ENCODE peak calls at places on chromosomes 7 and 10, in seven cellular contexts. W is osteocyte, B is mucosa of descending colon, M is endothelial cell, F is brain microvascular endothelial cell, Q is hepatocyte, I is thoracic aorta. A is an unnamed sample.

GRCh38 chr10:74223755-74224530 is 72.9 kb downstream of the ADK start:
- DNase-seq in W (no peak), B (no peak), M (no peak), F (peak), Q (no peak), I (no peak), A (peak)

GRCh38 chr10:77179015-77179695 is 458.5 kb downstream of the KCNMA1 start:
- DNase-seq in W (no peak), B (no peak), M (no peak), F (peak), Q (peak), I (peak), A (peak)

GRCh38 chr7:131100357-131101054 is 227.2 kb upstream of the MKLN1 start:
- DNase-seq in W (no peak), B (no peak), M (no peak), F (no peak), Q (no peak), I (no peak), A (no peak)

GRCh38 chr10:91689731-91690168 is 56.9 kb upstream of the PPP1R3C start:
- DNase-seq in W (no peak), B (no peak), M (no peak), F (no peak), Q (no peak), I (no peak), A (peak)

GRCh38 chr10:123913688-123914268 is 22.2 kb upstream of the CPXM2 start:
- DNase-seq in W (no peak), B (no peak), M (no peak), F (no peak), Q (no peak), I (no peak), A (no peak)

GRCh38 chr7:150313870-150314269 is 9.3 kb upstream of the LRRC61 start:
- DNase-seq in W (no peak), B (no peak), M (no peak), F (no peak), Q (no peak), I (no peak), A (no peak)

GRCh38 chr7:38299275-38299931 is 26.0 kb upstream of the TARP start:
- DNase-seq in W (no peak), B (no peak), M (no peak), F (no peak), Q (no peak), I (no peak), A (no peak)

GRCh38 chr7:35680403-35681013 is 14.4 kb downstream of the HERPUD2 start:
- DNase-seq in W (no peak), B (no peak), M (no peak), F (no peak), Q (no peak), I (no peak), A (no peak)

GRCh38 chr7:156820445-156821063 is 72.4 kb downstream of the LMBR1 start:
- DNase-seq in W (no peak), B (no peak), M (no peak), F (no peak), Q (no peak), I (no peak), A (no peak)

GRCh38 chr10:129744134-129744895 is 219.8 kb downstream of the EBF3 start:
- DNase-seq in W (peak), B (no peak), M (no peak), F (no peak), Q (no peak), I (no peak), A (no peak)

GRCh38 chr7:13846386-13846785 is 143.1 kb downstream of the ETV1 start:
- DNase-seq in W (no peak), B (no peak), M (no peak), F (no peak), Q (no peak), I (no peak), A (no peak)

GRCh38 chr7:139777948-139778841 is at the start of gene HIPK2:
- DNase-seq in W (peak), B (peak), M (peak), F (peak), Q (peak), I (peak), A (peak)

DNA sequence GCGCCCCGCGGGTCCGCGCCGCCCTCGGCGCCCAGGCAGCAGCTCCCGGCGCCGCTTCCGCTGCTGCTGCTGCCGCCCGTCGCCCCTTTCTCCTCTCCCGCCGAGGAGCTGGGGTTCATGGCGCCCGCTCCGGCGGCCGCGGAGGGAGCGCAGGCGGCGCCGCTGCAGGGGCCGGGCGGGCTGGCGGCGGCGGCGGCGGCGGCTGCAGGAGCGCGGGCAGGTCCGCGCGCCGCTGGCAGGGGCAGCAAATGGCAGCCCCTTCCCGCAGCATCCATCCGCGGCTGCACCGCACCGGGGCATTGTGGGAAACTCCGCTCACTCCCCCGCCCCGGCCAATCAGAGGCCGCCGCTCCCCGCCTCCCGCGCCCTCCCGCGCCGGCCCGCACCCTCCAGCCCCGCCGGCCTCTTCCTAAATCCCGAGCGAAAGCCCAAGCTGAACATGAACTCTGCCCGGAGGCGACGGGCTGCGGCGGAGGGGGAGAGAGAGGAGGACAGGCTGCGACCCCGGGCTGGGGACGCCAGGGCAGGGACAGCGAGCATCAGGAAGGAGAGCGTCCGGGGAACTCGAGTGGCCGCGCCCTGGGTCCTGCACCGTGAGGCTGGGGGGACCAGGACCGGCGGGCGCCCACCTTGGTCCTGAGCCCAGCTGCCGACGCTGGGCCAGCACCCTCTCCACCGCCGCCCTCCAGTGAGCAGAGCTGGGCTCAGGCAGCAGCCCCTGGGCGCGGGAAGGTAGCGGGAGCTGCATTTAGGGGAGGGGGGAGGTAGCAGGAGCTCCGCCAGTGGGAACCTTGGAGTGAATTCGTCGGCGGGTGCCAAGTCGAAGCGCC is at the start of gene DGKI:
- DNase-seq in W (no peak), B (no peak), M (peak), F (no peak), Q (peak), I (no peak), A (no peak)
- TF ChIP-seq CTCF in W (no peak), B (no peak), M (no peak), F (no peak), Q (no peak), I (no peak), A (no peak)

GRCh38 chr10:29240991-29241660 is 47.7 kb upstream of the LYZL1 start:
- DNase-seq in W (peak), B (no peak), M (no peak), F (no peak), Q (no peak), I (no peak), A (no peak)

GRCh38 chr10:29238531-29239080 is 50.3 kb upstream of the LYZL1 start:
- DNase-seq in W (no peak), B (no peak), M (no peak), F (no peak), Q (no peak), I (no peak), A (no peak)

GRCh38 chr10:29237786-29238185 is 51.1 kb upstream of the LYZL1 start:
- DNase-seq in W (no peak), B (no peak), M (no peak), F (no peak), Q (no peak), I (no peak), A (no peak)

GRCh38 chr10:29241925-29242324 is 46.9 kb upstream of the LYZL1 start:
- DNase-seq in W (peak), B (no peak), M (no peak), F (no peak), Q (no peak), I (no peak), A (no peak)

DNA sequence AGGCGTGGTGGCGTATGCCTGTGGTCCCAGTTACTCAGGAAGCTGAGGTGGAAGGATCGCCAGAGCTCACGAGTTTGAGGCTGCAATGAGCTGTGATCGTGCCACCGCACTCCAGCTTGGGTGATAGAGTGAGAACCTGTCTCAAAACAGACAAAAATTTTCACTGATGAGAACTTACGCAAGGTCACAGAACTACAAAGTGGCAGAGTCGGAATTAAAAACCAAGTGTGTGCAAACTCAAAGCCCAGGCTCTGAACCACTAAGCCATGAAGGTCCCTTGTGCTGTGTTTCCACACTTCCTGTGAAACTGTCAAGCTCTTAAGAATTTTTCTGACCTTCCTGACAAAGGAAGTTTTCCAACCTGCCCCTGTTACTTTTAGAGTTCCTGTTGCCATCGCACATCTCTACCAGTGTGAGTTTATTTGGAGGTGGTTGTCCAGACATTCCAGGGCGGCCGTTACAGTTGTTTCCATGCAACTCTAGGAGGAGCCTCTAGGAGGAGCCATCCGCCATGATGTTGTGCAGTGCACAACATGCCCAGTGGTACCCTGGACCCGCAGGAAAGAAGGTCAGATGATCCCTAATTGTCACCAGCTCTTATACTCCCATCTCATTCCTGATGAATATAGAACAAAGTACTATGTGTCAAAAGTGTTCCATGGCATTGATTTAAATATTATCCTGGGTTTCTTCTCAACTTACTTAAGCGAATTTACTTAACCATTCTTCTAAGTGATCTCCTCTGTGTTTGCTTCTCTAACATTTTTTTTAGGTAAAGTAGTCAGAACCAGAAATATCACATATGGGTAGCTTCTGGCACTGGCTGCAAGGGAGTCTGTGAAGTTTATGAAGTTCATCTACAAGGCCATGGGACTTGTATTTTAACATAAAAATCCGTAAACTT is 49.0 kb upstream of the LYZL1 start:
- DNase-seq in W (no peak), B (no peak), M (peak), F (peak), Q (peak), I (no peak), A (no peak)
- TF ChIP-seq CTCF in W (peak), B (no peak), M (peak), F (peak), Q (peak), I (no peak), A (peak)

DNA sequence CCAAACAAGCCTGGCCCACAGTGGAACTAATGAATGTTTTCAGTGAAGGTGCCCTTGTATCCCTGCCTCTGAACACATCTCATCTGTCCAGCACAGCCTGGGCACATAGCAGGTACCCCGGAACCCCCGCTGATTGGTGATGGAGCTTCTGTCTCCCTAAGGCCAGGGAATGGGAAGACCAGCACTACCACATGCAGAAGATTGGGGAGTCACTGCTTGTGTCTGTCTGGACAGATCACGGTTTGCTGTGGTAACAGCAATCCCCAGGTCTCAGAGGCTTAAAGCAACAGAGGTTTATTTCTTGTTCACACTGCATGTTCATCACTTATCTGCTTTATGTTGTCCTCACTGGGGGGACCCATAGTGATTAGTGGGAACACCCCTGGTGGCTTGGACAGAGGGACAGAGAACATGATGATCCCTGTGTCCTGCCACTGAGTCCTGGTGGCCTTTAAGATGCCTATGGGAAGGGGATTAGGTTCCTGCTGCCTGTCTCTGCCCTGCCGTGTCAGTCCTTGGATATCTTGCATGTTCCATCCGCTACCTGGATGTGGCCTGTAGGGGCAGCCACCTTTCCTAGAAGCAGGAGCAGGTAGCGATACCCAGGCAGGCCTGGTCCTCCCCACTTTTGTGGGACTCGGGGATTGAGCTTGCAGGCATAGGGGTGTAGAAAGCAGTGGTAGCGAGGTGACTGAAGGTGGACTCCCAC is 3.6 kb downstream of the TSPAN14 start:
- DNase-seq in W (no peak), B (peak), M (no peak), F (no peak), Q (no peak), I (no peak), A (no peak)
- TF ChIP-seq CTCF in W (no peak), B (no peak), M (no peak), F (peak), Q (no peak), I (no peak), A (no peak)

DNA sequence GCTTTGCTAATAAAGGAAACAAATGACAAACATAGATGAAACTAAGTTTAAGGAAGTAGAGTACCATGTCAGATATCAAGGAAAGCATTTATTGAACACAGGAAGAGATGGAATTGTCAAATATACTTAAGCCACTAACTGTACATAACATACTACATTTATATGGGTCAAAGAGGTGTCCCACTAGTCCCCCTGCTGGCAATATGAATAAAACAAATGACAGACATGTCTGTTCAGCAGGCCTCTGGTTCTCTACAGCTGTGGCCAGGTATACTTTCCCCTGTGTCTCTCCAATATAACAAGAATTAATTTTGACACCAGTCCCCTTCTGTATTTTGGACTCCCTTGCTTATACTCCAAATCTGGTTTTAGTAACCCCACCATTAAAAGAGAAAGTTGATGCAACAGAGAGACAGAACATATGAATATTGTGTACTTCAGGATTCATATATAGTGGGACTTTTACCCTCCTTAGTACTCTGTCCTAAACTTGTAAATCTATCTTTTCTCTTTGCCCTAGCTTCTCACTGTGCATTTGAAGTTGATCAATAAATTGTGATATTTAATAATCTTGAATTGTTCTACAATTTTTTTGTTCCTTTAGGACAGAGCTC is 42.9 kb downstream of the CD36 start:
- DNase-seq in W (no peak), B (no peak), M (peak), F (peak), Q (peak), I (no peak), A (peak)
- TF ChIP-seq CTCF in W (peak), B (no peak), M (no peak), F (peak), Q (peak), I (no peak), A (peak)

GRCh38 chr10:118102116-118102515 is 55.4 kb upstream of the RAB11FIP2 start:
- DNase-seq in W (no peak), B (no peak), M (no peak), F (no peak), Q (no peak), I (no peak), A (peak)

GRCh38 chr10:118107040-118107439 is 60.3 kb upstream of the RAB11FIP2 start:
- DNase-seq in W (no peak), B (no peak), M (no peak), F (no peak), Q (no peak), I (no peak), A (no peak)

GRCh38 chr10:118107541-118107940 is 60.8 kb upstream of the RAB11FIP2 start:
- DNase-seq in W (no peak), B (no peak), M (no peak), F (no peak), Q (no peak), I (no peak), A (no peak)

GRCh38 chr10:118108194-118109026 is 61.7 kb upstream of the RAB11FIP2 start:
- DNase-seq in W (no peak), B (no peak), M (no peak), F (peak), Q (peak), I (no peak), A (no peak)

DNA sequence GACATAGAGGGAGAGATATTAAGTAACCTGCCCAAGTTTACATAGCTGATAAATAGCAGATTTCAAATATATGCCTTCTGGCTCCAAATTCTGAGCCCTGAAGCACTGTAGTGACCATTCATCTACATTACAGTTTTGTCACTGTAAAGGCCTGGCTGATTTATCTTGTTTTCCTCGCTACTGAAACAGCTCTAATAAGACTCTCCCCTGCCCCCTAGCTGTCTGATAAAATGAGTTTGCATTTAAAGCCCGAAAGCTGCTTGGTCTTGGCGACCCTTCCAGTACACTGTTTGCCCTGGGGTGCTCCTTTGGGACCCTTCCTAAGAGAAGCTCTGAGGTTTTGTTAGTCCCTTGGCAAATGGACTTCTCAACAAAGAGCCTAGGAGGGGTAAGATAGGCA is 59.7 kb upstream of the RAB11FIP2 start:
- DNase-seq in W (no peak), B (no peak), M (peak), F (peak), Q (peak), I (no peak), A (no peak)
- TF ChIP-seq CTCF in W (peak), B (no peak), M (peak), F (peak), Q (peak), I (no peak), A (peak)

GRCh38 chr7:23462846-23463245 is 7.4 kb downstream of the IGF2BP3 start:
- DNase-seq in W (no peak), B (no peak), M (peak), F (peak), Q (peak), I (no peak), A (peak)
- TF ChIP-seq CTCF in W (peak), B (no peak), M (no peak), F (peak), Q (peak), I (no peak), A (peak)

GRCh38 chr10:119165171-119166110 is at the start of gene SFXN4:
- DNase-seq in W (peak), B (peak), M (peak), F (peak), Q (peak), I (peak), A (peak)

GRCh38 chr10:119159332-119159731 is 6.2 kb downstream of the SFXN4 start:
- DNase-seq in W (no peak), B (no peak), M (no peak), F (no peak), Q (no peak), I (no peak), A (no peak)

GRCh38 chr10:119162693-119163092 is 2.8 kb downstream of the SFXN4 start:
- DNase-seq in W (no peak), B (no peak), M (no peak), F (no peak), Q (no peak), I (no peak), A (no peak)

GRCh38 chr10:119162121-119162520 is 3.4 kb downstream of the SFXN4 start:
- DNase-seq in W (no peak), B (no peak), M (no peak), F (no peak), Q (no peak), I (no peak), A (no peak)

GRCh38 chr10:119161680-119162079 is 3.8 kb downstream of the SFXN4 start:
- DNase-seq in W (no peak), B (no peak), M (no peak), F (no peak), Q (no peak), I (no peak), A (no peak)
- TF ChIP-seq CTCF in W (no peak), B (no peak), M (no peak), F (peak), Q (no peak), I (no peak), A (no peak)

DNA sequence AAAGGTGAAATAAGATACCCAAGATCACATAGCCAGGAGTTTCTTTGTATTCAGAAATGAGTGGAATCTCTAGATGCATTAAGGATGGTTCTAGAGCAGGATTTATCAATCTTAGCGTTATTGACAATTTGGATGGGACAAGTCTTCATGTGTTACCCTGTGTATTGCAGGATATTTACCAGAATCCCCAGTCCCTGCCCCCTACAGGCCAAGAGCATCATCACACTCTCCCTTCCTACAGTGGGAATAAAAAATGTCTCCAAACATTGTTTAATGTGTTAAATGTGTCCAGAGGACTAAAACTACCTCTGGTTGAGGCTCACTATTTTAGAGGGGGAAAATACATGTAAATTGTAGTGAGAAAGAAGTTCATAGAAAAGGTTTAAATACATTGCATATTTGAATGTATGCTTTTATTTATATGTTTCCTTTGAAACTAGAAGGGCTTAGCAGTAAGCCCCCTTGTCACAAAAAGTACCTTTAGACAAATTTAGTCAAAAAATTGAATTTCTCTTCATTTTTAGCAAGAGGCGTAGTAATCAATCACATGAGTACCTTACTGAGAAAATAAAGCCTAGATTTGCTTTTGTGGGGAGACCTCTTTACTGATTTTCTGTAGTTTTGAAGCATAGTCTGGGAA is 141.2 kb downstream of the MLLT10 start:
- DNase-seq in W (no peak), B (no peak), M (peak), F (peak), Q (peak), I (no peak), A (peak)
- TF ChIP-seq CTCF in W (peak), B (peak), M (peak), F (peak), Q (peak), I (peak), A (peak)

A was measured in HFFc6.